ENCODE peak calls at places on chromosomes 5 and 9, in ten cellular contexts. V, G, L, H, I, P, X, A, S and C are unnamed samples.

GRCh38 chr9:20264896-20265295 is 357.4 kb downstream of the MLLT3 start:
- DNase-seq in V (no peak), P (no peak), X (no peak), S (no peak), L (no peak), I (no peak), H (no peak), G (no peak), A (no peak), C (no peak)

GRCh38 chr5:135266975-135267374 is 132.1 kb downstream of the MACROH2A1 start:
- DNase-seq in A (no peak), H (no peak), L (no peak), I (no peak), G (no peak), S (no peak), X (peak; percentile 57), V (no peak), P (no peak), C (no peak)

GRCh38 chr5:119453045-119453383 is 717 bp downstream of the HSD17B4 start:
- DNase-seq in V (no peak), X (peak; percentile 38), S (peak; percentile 24), P (peak; percentile 56), L (no peak), G (peak; percentile 50), A (no peak), H (no peak), I (no peak), C (no peak)

GRCh38 chr5:2695200-2695891 is 56.1 kb downstream of the IRX2 start:
- DNase-seq in H (no peak), V (no peak), I (no peak), X (no peak), L (no peak), S (peak; percentile 35), P (no peak), A (no peak), G (peak; percentile 59), C (no peak)

GRCh38 chr5:33231214-33231710 is 209.5 kb upstream of the TARS1 start:
- DNase-seq in X (peak; percentile 4), A (no peak), S (no peak), P (peak; percentile 19), G (peak; percentile 26), I (no peak), L (no peak), V (no peak), H (no peak), C (no peak)

GRCh38 chr9:104073770-104074133 is 20.4 kb upstream of the SMC2 start:
- DNase-seq in X (no peak), V (no peak), I (no peak), A (no peak), H (no peak), P (no peak), G (peak; percentile 4), L (no peak), S (no peak), C (no peak)

GRCh38 chr9:74642376-74642775 is 145.2 kb downstream of the RORB start:
- DNase-seq in G (no peak), I (no peak), H (no peak), L (no peak), V (no peak), S (no peak), P (no peak), X (no peak), A (no peak), C (peak; percentile 2)

GRCh38 chr5:148730955-148731898 is 76.9 kb upstream of the HTR4 start:
- DNase-seq in H (peak; percentile 32), V (peak; percentile 82), X (peak; percentile 87), P (peak; percentile 92), I (peak; percentile 72), L (peak; percentile 82), A (peak; percentile 62), G (peak; percentile 94), S (peak; percentile 18), C (peak; percentile 28)

GRCh38 chr5:68353624-68354023 is 138.1 kb downstream of the PIK3R1 start:
- DNase-seq in P (peak; percentile 71), X (peak; percentile 20), H (no peak), I (no peak), A (no peak), V (no peak), G (peak; percentile 62), L (peak; percentile 85), S (no peak), C (no peak)

GRCh38 chr9:73264636-73265035 is 113.0 kb downstream of the ANXA1 start:
- DNase-seq in X (no peak), G (no peak), S (no peak), L (no peak), I (no peak), V (no peak), P (no peak), A (no peak), H (no peak), C (no peak)

GRCh38 chr9:124205686-124206352 is 51.9 kb upstream of the NEK6 start:
- DNase-seq in A (no peak), I (no peak), X (no peak), V (no peak), G (no peak), S (no peak), L (peak; percentile 31), P (no peak), H (no peak), C (no peak)

GRCh38 chr9:124209279-124209678 is 48.5 kb upstream of the NEK6 start:
- DNase-seq in G (no peak), H (no peak), I (no peak), S (peak; percentile 86), L (peak; percentile 86), V (no peak), X (no peak), A (no peak), P (no peak), C (peak; percentile 43)

GRCh38 chr9:124203818-124204217 is 53.9 kb upstream of the NEK6 start:
- DNase-seq in S (no peak), L (no peak), H (no peak), V (no peak), I (no peak), G (no peak), P (no peak), X (no peak), A (no peak), C (no peak)

GRCh38 chr9:124208571-124208970 is 49.2 kb upstream of the NEK6 start:
- DNase-seq in V (no peak), S (no peak), A (no peak), G (no peak), L (no peak), I (no peak), P (no peak), H (no peak), X (no peak), C (no peak)

DNA sequence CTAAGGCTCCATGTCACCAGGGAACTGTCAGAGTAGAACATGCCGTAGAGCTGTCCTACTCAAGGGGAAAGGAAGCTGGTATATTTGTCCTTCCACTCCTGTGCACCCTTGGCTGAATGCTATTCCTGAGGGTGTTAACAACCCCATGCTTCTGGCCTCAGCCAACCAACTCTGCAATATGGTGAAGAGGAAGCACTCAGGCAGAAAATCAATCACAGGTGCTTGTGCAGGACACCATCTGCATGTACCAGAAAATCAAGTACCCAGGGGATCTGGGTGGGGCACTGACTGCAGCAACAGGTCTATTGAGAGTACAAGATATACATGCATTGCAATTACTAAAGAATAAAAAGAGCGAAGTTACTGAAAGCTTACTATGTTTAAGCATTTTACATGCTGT is 51.4 kb upstream of the NEK6 start:
- DNase-seq in X (no peak), L (no peak), P (no peak), G (no peak), V (no peak), S (no peak), H (no peak), A (no peak), I (no peak), C (no peak)
- H3K4me3 ChIP-seq in X (no peak overlapping the region), L (no peak overlapping the region), P (no peak overlapping the region), G (no peak overlapping the region), V (no peak overlapping the region), S (no peak overlapping the region), H (no peak overlapping the region), A (no peak overlapping the region), I (no peak overlapping the region), C (no peak overlapping the region)

DNA sequence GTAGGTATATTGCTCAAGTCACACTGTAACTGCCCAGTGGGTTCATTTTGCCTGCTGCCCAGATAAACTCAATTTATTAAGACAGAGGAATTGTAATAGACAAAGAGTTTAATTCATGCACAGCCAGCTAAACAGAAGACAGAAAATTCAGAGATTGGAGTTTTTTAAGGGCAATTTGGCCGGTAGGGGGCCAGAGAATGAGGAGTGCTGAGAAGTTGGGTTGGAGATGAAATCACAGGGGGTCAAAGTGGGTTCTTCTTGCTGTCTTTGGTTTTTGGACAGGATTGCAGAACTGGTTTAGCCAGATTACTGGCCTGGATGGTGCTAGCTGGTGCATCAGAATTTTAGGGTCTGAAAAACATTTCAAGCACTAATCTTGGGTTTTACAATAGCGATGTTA is 20.7 kb upstream of the IL33 start:
- DNase-seq in V (no peak), S (no peak), L (peak; percentile 14), X (no peak), A (no peak), H (no peak), I (no peak), G (no peak), P (peak; percentile 19), C (no peak)
- H3K4me3 ChIP-seq in V (no peak overlapping the region), S (no peak overlapping the region), L (no peak overlapping the region), X (no peak overlapping the region), A (no peak overlapping the region), H (no peak overlapping the region), I (no peak overlapping the region), G (no peak overlapping the region), P (no peak overlapping the region), C (no peak overlapping the region)

GRCh38 chr9:113302792-113303418 is at the start of gene RNF183:
- DNase-seq in I (no peak), G (no peak), H (no peak), P (no peak), X (no peak), L (no peak), S (peak; percentile 36), A (no peak), V (no peak), C (no peak)

GRCh38 chr9:113296796-113297558 is 6.2 kb downstream of the RNF183 start:
- DNase-seq in H (no peak), A (no peak), G (no peak), P (no peak), I (no peak), L (no peak), V (no peak), X (no peak), S (no peak), C (no peak)

GRCh38 chr9:113299800-113300292 is 3.3 kb downstream of the RNF183 start:
- DNase-seq in A (no peak), H (no peak), G (peak; percentile 58), I (no peak), P (peak; percentile 73), V (peak; percentile 83), X (no peak), S (no peak), L (no peak), C (no peak)

GRCh38 chr9:113298311-113298710 is 4.9 kb downstream of the RNF183 start:
- DNase-seq in L (no peak), H (no peak), X (no peak), G (no peak), V (no peak), I (no peak), A (no peak), P (no peak), S (no peak), C (no peak)

GRCh38 chr9:113298924-113299770 is 4.0 kb downstream of the RNF183 start:
- DNase-seq in L (no peak), G (no peak), S (peak; percentile 44), I (no peak), P (no peak), V (no peak), X (no peak), A (no peak), H (no peak), C (no peak)
- H3K4me3 ChIP-seq in L (no peak overlapping the region), G (no peak overlapping the region), S (no peak overlapping the region), I (no peak overlapping the region), P (no peak overlapping the region), V (no peak overlapping the region), X (no peak overlapping the region), A (no peak overlapping the region), H (no peak overlapping the region), C (no peak overlapping the region)

GRCh38 chr9:6219981-6220380 is 4.4 kb downstream of the IL33 start:
- DNase-seq in I (no peak), X (no peak), A (no peak), V (no peak), P (peak; percentile 47), L (no peak), S (no peak), G (peak; percentile 35), H (no peak), C (no peak)
- H3K4me3 ChIP-seq in I (no peak overlapping the region), X (no peak overlapping the region), A (no peak overlapping the region), V (no peak overlapping the region), P (no peak overlapping the region), L (no peak overlapping the region), S (no peak overlapping the region), G (peak overlapping the region; percentile 48), H (no peak overlapping the region), C (no peak overlapping the region)